ENCODE peak calls at places on chromosomes 7 and 10, in seven cellular contexts. P is AG09309; O is Peyer's patch; W is CD8-positive, alpha-beta T cell; R is brain microvascular endothelial cell; L is RWPE1; E is prostate gland. S is an unnamed sample.

GRCh38 chr10:49076319-49076718 is 39.0 kb downstream of the VSTM4 start:
- DNase-seq in P (no peak), O (no peak), W (no peak), R (no peak), L (no peak), E (no peak), S (no peak)

GRCh38 chr7:82039621-82040020 is 269.8 kb upstream of the HGF start:
- DNase-seq in P (no peak), O (no peak), W (no peak), R (no peak), L (no peak), E (no peak), S (no peak)

GRCh38 chr10:72783290-72783689 is 91.3 kb downstream of the MCU start:
- DNase-seq in P (no peak), O (no peak), W (no peak), R (no peak), L (no peak), E (no peak), S (no peak)

GRCh38 chr10:77667426-77668324 is 30.1 kb upstream of the KCNMA1 start:
- DNase-seq in P (no peak), O (no peak), W (no peak), R (no peak), L (no peak), E (no peak), S (no peak)

GRCh38 chr7:138951953-138952352 is 29.2 kb downstream of the KIAA1549 start:
- DNase-seq in P (no peak), O (no peak), W (no peak), R (no peak), L (no peak), E (no peak), S (no peak)

GRCh38 chr10:113183543-113183942 is 233.5 kb downstream of the TCF7L2 start:
- DNase-seq in P (no peak), O (no peak), W (no peak), R (no peak), L (no peak), E (no peak), S (no peak)

GRCh38 chr7:131076032-131076431 is 251.6 kb upstream of the MKLN1 start:
- DNase-seq in P (no peak), O (no peak), W (no peak), R (peak), L (no peak), E (no peak), S (no peak)

GRCh38 chr7:5492249-5493020 is 68.8 kb upstream of the TNRC18 start:
- DNase-seq in P (no peak), O (no peak), W (no peak), R (no peak), L (no peak), E (no peak), S (no peak)

GRCh38 chr10:74153123-74153522 is 2.1 kb downstream of the ADK start:
- DNase-seq in P (no peak), O (no peak), W (no peak), R (peak), L (peak), E (no peak), S (no peak)

GRCh38 chr10:96863922-96864543 is 31.9 kb downstream of the LCOR start:
- DNase-seq in P (no peak), O (no peak), W (no peak), R (no peak), L (peak), E (peak), S (no peak)

GRCh38 chr10:111430070-111430469 is 353.2 kb downstream of the ADRA2A start:
- DNase-seq in P (no peak), O (no peak), W (no peak), R (no peak), L (no peak), E (no peak), S (no peak)

GRCh38 chr10:34137955-34138354 is 677.1 kb downstream of the PARD3 start:
- DNase-seq in P (peak), O (no peak), W (no peak), R (no peak), L (no peak), E (no peak), S (no peak)

GRCh38 chr10:23693895-23694294 is 255.0 kb downstream of the OTUD1 start:
- DNase-seq in P (no peak), O (no peak), W (no peak), R (no peak), L (no peak), E (no peak), S (no peak)

GRCh38 chr7:20665096-20665495 is 49.6 kb downstream of the ABCB5 start:
- DNase-seq in P (no peak), O (no peak), W (no peak), R (no peak), L (no peak), E (no peak), S (no peak)

GRCh38 chr7:124113040-124113439 is 80.2 kb upstream of the TMEM229A start:
- DNase-seq in P (no peak), O (no peak), W (no peak), R (no peak), L (no peak), E (no peak), S (no peak)

GRCh38 chr7:44094365-44094764 is 9.8 kb upstream of the AEBP1 start:
- DNase-seq in P (no peak), O (no peak), W (no peak), R (no peak), L (no peak), E (no peak), S (no peak)

GRCh38 chr10:110679633-110680472 is 35.7 kb downstream of the RBM20 start:
- DNase-seq in P (no peak), O (no peak), W (no peak), R (no peak), L (no peak), E (no peak), S (no peak)

GRCh38 chr10:62016477-62017140 is 115.1 kb downstream of the ARID5B start:
- DNase-seq in P (no peak), O (no peak), W (no peak), R (no peak), L (no peak), E (no peak), S (no peak)

GRCh38 chr10:11560076-11560709 is 51.3 kb downstream of the USP6NL start:
- DNase-seq in P (no peak), O (no peak), W (no peak), R (no peak), L (no peak), E (no peak), S (no peak)

GRCh38 chr7:151272877-151273276 is 24.4 kb upstream of the SMARCD3 start:
- DNase-seq in P (no peak), O (no peak), W (no peak), R (no peak), L (no peak), E (no peak), S (no peak)

GRCh38 chr7:151269511-151269910 is 21.0 kb upstream of the SMARCD3 start:
- DNase-seq in P (no peak), O (no peak), W (no peak), R (no peak), L (no peak), E (no peak), S (no peak)

GRCh38 chr7:151273646-151274375 is 25.3 kb upstream of the SMARCD3 start:
- DNase-seq in P (no peak), O (no peak), W (no peak), R (no peak), L (no peak), E (no peak), S (no peak)

GRCh38 chr7:151272410-151272809 is 23.9 kb upstream of the SMARCD3 start:
- DNase-seq in P (no peak), O (no peak), W (no peak), R (no peak), L (no peak), E (peak), S (no peak)

GRCh38 chr7:151271699-151272355 is 23.3 kb upstream of the SMARCD3 start:
- DNase-seq in P (no peak), O (no peak), W (no peak), R (no peak), L (no peak), E (peak), S (no peak)
- TF ChIP-seq CTCF in P (no peak), O (no peak), W (no peak), R (no peak), L (no peak), E (no peak), S (no peak)

GRCh38 chr7:13309535-13309934 is 622.1 kb downstream of the ARL4A start:
- DNase-seq in P (no peak), O (no peak), W (no peak), R (no peak), L (no peak), E (no peak), S (no peak)

GRCh38 chr7:13312327-13312726 is 624.9 kb downstream of the ARL4A start:
- DNase-seq in P (no peak), O (no peak), W (no peak), R (no peak), L (no peak), E (no peak), S (no peak)

DNA sequence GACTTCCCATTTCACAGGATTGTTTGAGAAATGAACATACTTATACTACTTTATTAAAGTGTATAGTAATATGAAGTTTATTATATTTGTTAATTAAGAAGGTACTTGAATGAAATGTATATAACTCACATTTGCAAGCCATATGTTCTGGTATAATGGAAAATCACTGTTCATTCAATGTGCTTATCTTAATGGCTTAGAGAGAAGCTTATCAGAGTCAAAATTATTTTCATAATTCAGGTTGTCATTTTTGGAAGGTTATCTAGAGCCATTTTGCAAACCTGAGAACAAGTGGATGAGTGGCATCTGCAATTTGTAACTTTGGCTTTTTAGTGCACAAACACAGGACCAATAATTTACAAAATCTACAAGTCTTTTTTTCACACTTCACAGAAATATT is 621.0 kb downstream of the ARL4A start:
- DNase-seq in P (no peak), O (no peak), W (no peak), R (no peak), L (no peak), E (no peak), S (no peak)
- TF ChIP-seq CTCF in P (no peak), O (no peak), W (no peak), R (no peak), L (no peak), E (no peak), S (no peak)

DNA sequence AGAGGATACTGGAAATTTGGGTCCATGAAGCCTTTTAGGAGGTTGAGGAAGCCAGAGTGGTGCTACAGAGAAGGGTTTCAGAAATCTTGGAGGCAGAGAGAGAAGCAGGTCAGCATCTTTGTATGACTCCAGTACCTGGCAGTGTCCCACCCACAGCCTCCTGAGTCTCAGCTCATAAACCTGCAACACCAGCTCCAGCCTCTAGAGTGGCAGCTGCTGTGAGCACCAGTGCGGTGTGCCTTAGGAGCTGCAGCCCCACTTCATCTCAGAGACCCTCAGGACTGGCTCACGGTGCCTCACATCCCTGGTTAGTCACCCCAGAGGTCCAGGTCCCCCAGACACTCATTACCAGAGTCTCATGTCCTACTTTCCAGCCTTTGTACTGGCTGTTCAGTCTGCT is 84.8 kb upstream of the PRKAR2B start:
- DNase-seq in P (no peak), O (no peak), W (peak), R (no peak), L (no peak), E (no peak), S (no peak)
- TF ChIP-seq CTCF in P (no peak), O (no peak), W (no peak), R (peak), L (no peak), E (no peak), S (no peak)

DNA sequence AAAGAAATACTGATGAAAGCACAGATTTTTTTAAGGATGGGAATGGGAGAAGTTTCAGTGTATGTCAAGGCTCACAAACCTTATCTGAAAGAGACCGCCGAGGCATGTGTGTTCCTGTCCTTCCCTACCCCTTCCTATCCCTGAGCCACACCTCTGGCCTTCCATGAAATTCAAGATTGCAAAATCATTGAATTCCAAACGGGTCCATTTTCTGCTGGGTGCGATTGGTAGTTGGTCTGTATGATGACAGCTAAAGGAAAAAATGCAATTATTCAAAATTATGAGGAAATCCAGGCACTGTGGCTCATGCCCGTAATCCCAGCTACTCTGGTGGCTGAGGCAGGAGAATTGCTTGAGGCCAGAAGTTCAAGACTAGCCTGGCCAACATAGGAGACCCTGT is 170.1 kb downstream of the ARHGAP12 start:
- DNase-seq in P (peak), O (no peak), W (no peak), R (no peak), L (peak), E (no peak), S (no peak)
- TF ChIP-seq CTCF in P (no peak), O (no peak), W (no peak), R (no peak), L (no peak), E (no peak), S (no peak)

GRCh38 chr7:134254311-134254710 is 62.4 kb downstream of the SLC35B4 start:
- DNase-seq in P (no peak), O (no peak), W (no peak), R (no peak), L (no peak), E (no peak), S (no peak)

GRCh38 chr7:134255814-134256213 is 60.9 kb downstream of the SLC35B4 start:
- DNase-seq in P (no peak), O (no peak), W (no peak), R (no peak), L (no peak), E (no peak), S (no peak)
- TF ChIP-seq CTCF in P (no peak), O (no peak), W (no peak), R (no peak), L (no peak), E (no peak), S (no peak)

GRCh38 chr7:1444214-1444924 is 14.9 kb downstream of the MICALL2 start:
- DNase-seq in P (no peak), O (no peak), W (no peak), R (no peak), L (no peak), E (no peak), S (no peak)

GRCh38 chr7:1440620-1441019 is 18.6 kb downstream of the MICALL2 start:
- DNase-seq in P (no peak), O (no peak), W (no peak), R (no peak), L (no peak), E (no peak), S (no peak)

GRCh38 chr7:1439373-1440363 is 19.6 kb downstream of the MICALL2 start:
- DNase-seq in P (no peak), O (no peak), W (no peak), R (no peak), L (no peak), E (no peak), S (no peak)

GRCh38 chr7:1442355-1443124 is 16.7 kb downstream of the MICALL2 start:
- DNase-seq in P (no peak), O (no peak), W (no peak), R (no peak), L (no peak), E (no peak), S (no peak)

DNA sequence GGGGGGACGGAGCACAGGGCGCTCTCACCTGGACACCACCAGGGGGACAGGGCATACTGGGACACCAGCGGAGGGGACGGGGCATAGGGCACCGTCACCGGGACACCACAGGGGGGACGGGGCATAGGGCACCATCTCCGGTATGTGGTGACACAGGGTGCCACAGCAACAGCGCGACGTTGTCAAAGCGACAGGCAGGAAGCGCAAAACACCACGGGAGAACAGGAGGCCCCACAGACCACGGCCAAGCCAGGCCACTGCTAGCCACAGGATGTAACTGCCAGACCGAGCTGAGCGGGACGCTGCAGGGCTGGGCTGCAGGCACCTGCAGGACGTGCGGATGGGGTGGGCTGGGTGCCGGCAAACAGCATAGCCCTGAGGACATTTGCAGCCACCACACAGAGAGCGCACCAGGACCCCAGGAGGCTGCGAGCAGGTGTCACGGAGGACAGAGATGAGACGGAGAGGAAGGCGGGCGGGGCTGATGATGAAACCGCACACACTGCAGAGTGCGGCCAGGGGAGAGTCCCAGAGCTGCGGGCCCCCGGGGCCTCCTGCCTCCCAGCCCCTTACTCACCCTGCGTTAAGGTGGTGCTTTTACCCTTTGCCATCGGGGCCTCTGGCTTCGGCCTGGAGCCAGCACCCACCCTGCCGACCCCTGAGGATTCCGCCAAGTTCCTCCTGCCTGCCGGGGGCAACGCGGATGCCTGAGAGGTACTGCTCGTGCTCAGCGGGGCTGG is 17.5 kb downstream of the MICALL2 start:
- DNase-seq in P (no peak), O (no peak), W (no peak), R (no peak), L (no peak), E (no peak), S (no peak)
- TF ChIP-seq CTCF in P (no peak), O (no peak), W (no peak), R (no peak), L (no peak), E (no peak), S (no peak)

GRCh38 chr10:104072786-104073185 is 12.9 kb downstream of the COL17A1 start:
- DNase-seq in P (no peak), O (no peak), W (no peak), R (no peak), L (no peak), E (no peak), S (no peak)
- TF ChIP-seq CTCF in P (no peak), O (no peak), W (no peak), R (no peak), L (no peak), E (no peak), S (no peak)

S was measured in activated B cell treated with CpG ODN at 0.5 μM for 24 hours.